ENCODE peak calls at places on chromosomes 16 and 17, in four cellular contexts. W, Q, S and K are unnamed samples.

GRCh38 chr16:78478267-78478821 is 378.9 kb downstream of the WWOX start:
- DNase-seq in S (peak), W (no peak), Q (peak), K (no peak)

GRCh38 chr16:51683882-51684281 is 532.8 kb upstream of the SALL1 start:
- DNase-seq in S (no peak), Q (no peak), W (no peak), K (no peak)

GRCh38 chr16:27448531-27449433 is 46.8 kb downstream of the IL21R start:
- DNase-seq in S (no peak), W (no peak), Q (no peak), K (no peak)

GRCh38 chr16:25996052-25996451 is 304.3 kb downstream of the HS3ST4 start:
- DNase-seq in Q (no peak), W (no peak), S (no peak), K (no peak)

GRCh38 chr16:57374067-57374534 is 1.8 kb downstream of the CX3CL1 start:
- DNase-seq in Q (no peak), S (no peak), W (no peak), K (no peak)

GRCh38 chr16:85302018-85302847 is 190.0 kb upstream of the CIBAR2 start:
- DNase-seq in S (peak), W (no peak), Q (no peak), K (no peak)

GRCh38 chr17:52505601-52506000 is 347.1 kb upstream of the CA10 start:
- DNase-seq in S (no peak), W (no peak), Q (no peak), K (no peak)

GRCh38 chr16:86791287-86792074 is 213.1 kb downstream of the FOXL1 start:
- DNase-seq in S (peak), W (no peak), Q (no peak), K (no peak)

GRCh38 chr17:72302735-72303134 is 181.9 kb downstream of the SOX9 start:
- DNase-seq in S (no peak), W (no peak), Q (no peak), K (no peak)

GRCh38 chr17:33709881-33710280 is 416.8 kb upstream of the ASIC2 start:
- DNase-seq in W (no peak), Q (no peak), S (no peak), K (no peak)

GRCh38 chr16:23296994-23297393 is 5.1 kb upstream of the SCNN1B start:
- DNase-seq in Q (no peak), S (peak), W (no peak), K (no peak)

GRCh38 chr16:82082543-82083244 is 47.6 kb downstream of the HSD17B2 start:
- DNase-seq in S (no peak), Q (no peak), W (no peak), K (no peak)

GRCh38 chr17:65487990-65488389 is 73.5 kb downstream of the AXIN2 start:
- DNase-seq in W (no peak), Q (no peak), S (no peak), K (no peak)

GRCh38 chr17:9232155-9232475 is 210.8 kb downstream of the NTN1 start:
- DNase-seq in S (no peak), Q (no peak), W (no peak), K (no peak)

GRCh38 chr17:50055055-50055425 is 870 bp upstream of the ITGA3 start:
- DNase-seq in S (peak), Q (peak), W (no peak), K (no peak)

GRCh38 chr16:79211581-79211980 is 389.0 kb downstream of the MAF start:
- DNase-seq in W (no peak), S (no peak), Q (no peak), K (no peak)

GRCh38 chr17:19724501-19725420 is 8.4 kb upstream of the SLC47A2 start:
- DNase-seq in W (peak), Q (no peak), S (no peak), K (peak)

GRCh38 chr16:20901441-20902112 is 1.0 kb downstream of the LYRM1 start:
- DNase-seq in S (peak), Q (peak), W (peak), K (peak)

GRCh38 chr16:53504161-53504663 is 1.2 kb upstream of the AKTIP start:
- DNase-seq in Q (no peak), S (peak), W (peak), K (peak)

GRCh38 chr17:39151680-39152058 is 232 bp upstream of the PLXDC1 start:
- DNase-seq in W (no peak), Q (no peak), S (no peak), K (no peak)

GRCh38 chr17:73480740-73481139 is 163.5 kb downstream of the SDK2 start:
- DNase-seq in W (no peak), S (no peak), Q (no peak), K (no peak)

GRCh38 chr16:89917773-89918452 is 749 bp upstream of the MC1R start:
- DNase-seq in S (peak), W (peak), Q (peak), K (no peak)

GRCh38 chr17:31433091-31433790 is 41.8 kb downstream of the RAB11FIP4 start:
- DNase-seq in W (no peak), Q (no peak), S (no peak), K (no peak)

GRCh38 chr16:87569601-87570559 is 32.4 kb upstream of the JPH3 start:
- DNase-seq in S (no peak), Q (no peak), W (no peak), K (no peak)

GRCh38 chr17:29625037-29625750 is 2.5 kb upstream of the CORO6 start:
- DNase-seq in W (peak), Q (peak), S (no peak), K (no peak)

GRCh38 chr16:31876955-31877828 is 3.6 kb downstream of the ZNF267 start:
- DNase-seq in Q (no peak), S (no peak), W (no peak), K (no peak)

GRCh38 chr16:11134722-11135121 is 121.3 kb downstream of the SOCS1 start:
- DNase-seq in W (peak), Q (no peak), S (no peak), K (no peak)

GRCh38 chr17:62625870-62626200 is 1.6 kb upstream of the MRC2 start:
- DNase-seq in W (no peak), Q (no peak), S (peak), K (no peak)

GRCh38 chr16:17470871-17471744 is at the start of gene XYLT1:
- DNase-seq in Q (peak), W (peak), S (no peak), K (peak)

GRCh38 chr17:47844814-47845453 is 3.9 kb upstream of the SCRN2 start:
- DNase-seq in S (no peak), W (no peak), Q (no peak), K (no peak)

GRCh38 chr17:76146053-76146875 is 5.2 kb upstream of the FOXJ1 start:
- DNase-seq in W (no peak), S (no peak), Q (no peak), K (no peak)